ENCODE peak calls at places on chromosomes 4 and X, in seven cellular contexts. One of them, this sample, is unnamed.

GRCh38 chrX:124401696-124402095 is 55.3 kb downstream of the SH2D1A start:
- DNase-seq in HFFc6: no peak
- DNase-seq in ELR: no peak
- DNase-seq in stimulated activated CD8-positive, alpha-beta memory T cell treated with anti-CD3 and anti-CD28 coated beads, Interleukin-7, amount 100 ng/mL, for 1 hour: no peak
- DNase-seq in SW480: no peak
- DNase-seq in naive thymus-derived CD4-positive, alpha-beta T cell: no peak
- DNase-seq in SJSA1: no peak
- DNase-seq in this sample: no peak

GRCh38 chr4:6493668-6494304 is 21.4 kb upstream of the PPP2R2C start:
- DNase-seq in SW480: peak; percentile 15
- DNase-seq in naive thymus-derived CD4-positive, alpha-beta T cell: no peak
- DNase-seq in stimulated activated CD8-positive, alpha-beta memory T cell treated with anti-CD3 and anti-CD28 coated beads, Interleukin-7, amount 100 ng/mL, for 1 hour: no peak
- DNase-seq in SJSA1: no peak
- DNase-seq in ELR: no peak
- DNase-seq in HFFc6: peak; percentile 29
- DNase-seq in this sample: no peak

GRCh38 chr4:87932718-87933136 is 42.8 kb upstream of the SPP1 start:
- DNase-seq in HFFc6: no peak
- DNase-seq in naive thymus-derived CD4-positive, alpha-beta T cell: no peak
- DNase-seq in ELR: peak; percentile 5
- DNase-seq in SJSA1: no peak
- DNase-seq in stimulated activated CD8-positive, alpha-beta memory T cell treated with anti-CD3 and anti-CD28 coated beads, Interleukin-7, amount 100 ng/mL, for 1 hour: no peak
- DNase-seq in SW480: no peak
- DNase-seq in this sample: no peak

GRCh38 chrX:72609313-72609712 is 36.7 kb upstream of the HDAC8 start:
- DNase-seq in HFFc6: no peak
- DNase-seq in SJSA1: no peak
- DNase-seq in stimulated activated CD8-positive, alpha-beta memory T cell treated with anti-CD3 and anti-CD28 coated beads, Interleukin-7, amount 100 ng/mL, for 1 hour: no peak
- DNase-seq in ELR: peak; percentile 31
- DNase-seq in naive thymus-derived CD4-positive, alpha-beta T cell: no peak
- DNase-seq in SW480: peak; percentile 8
- DNase-seq in this sample: no peak

GRCh38 chr4:153919667-153920066 is 130.8 kb upstream of the SFRP2 start:
- DNase-seq in HFFc6: no peak
- DNase-seq in ELR: no peak
- DNase-seq in SJSA1: no peak
- DNase-seq in stimulated activated CD8-positive, alpha-beta memory T cell treated with anti-CD3 and anti-CD28 coated beads, Interleukin-7, amount 100 ng/mL, for 1 hour: no peak
- DNase-seq in naive thymus-derived CD4-positive, alpha-beta T cell: no peak
- DNase-seq in SW480: no peak
- DNase-seq in this sample: no peak

GRCh38 chrX:49754238-49754857 is 58.6 kb upstream of the PAGE1 start:
- DNase-seq in HFFc6: no peak
- DNase-seq in stimulated activated CD8-positive, alpha-beta memory T cell treated with anti-CD3 and anti-CD28 coated beads, Interleukin-7, amount 100 ng/mL, for 1 hour: no peak
- DNase-seq in SJSA1: peak; percentile 36
- DNase-seq in naive thymus-derived CD4-positive, alpha-beta T cell: peak; percentile 21
- DNase-seq in SW480: peak; percentile 37
- DNase-seq in ELR: peak; percentile 19
- DNase-seq in this sample: peak; percentile 2

GRCh38 chr4:126916626-126917140 is 716.1 kb upstream of the INTU start:
- DNase-seq in HFFc6: peak; percentile 65
- DNase-seq in naive thymus-derived CD4-positive, alpha-beta T cell: no peak
- DNase-seq in ELR: peak; percentile 69
- DNase-seq in SW480: no peak
- DNase-seq in stimulated activated CD8-positive, alpha-beta memory T cell treated with anti-CD3 and anti-CD28 coated beads, Interleukin-7, amount 100 ng/mL, for 1 hour: no peak
- DNase-seq in SJSA1: no peak
- DNase-seq in this sample: no peak

GRCh38 chrX:71846429-71846828 is 64.2 kb upstream of the NHSL2 start:
- DNase-seq in SW480: peak; percentile 46
- DNase-seq in ELR: peak; percentile 81
- DNase-seq in SJSA1: no peak
- DNase-seq in stimulated activated CD8-positive, alpha-beta memory T cell treated with anti-CD3 and anti-CD28 coated beads, Interleukin-7, amount 100 ng/mL, for 1 hour: no peak
- DNase-seq in HFFc6: peak; percentile 22
- DNase-seq in naive thymus-derived CD4-positive, alpha-beta T cell: no peak
- DNase-seq in this sample: no peak

GRCh38 chr4:182839256-182839655 is 77.9 kb downstream of the DCTD start:
- DNase-seq in HFFc6: no peak
- DNase-seq in SJSA1: no peak
- DNase-seq in naive thymus-derived CD4-positive, alpha-beta T cell: no peak
- DNase-seq in ELR: no peak
- DNase-seq in SW480: no peak
- DNase-seq in stimulated activated CD8-positive, alpha-beta memory T cell treated with anti-CD3 and anti-CD28 coated beads, Interleukin-7, amount 100 ng/mL, for 1 hour: no peak
- DNase-seq in this sample: no peak

GRCh38 chr4:145083891-145084640 is 13.9 kb downstream of the ANAPC10 start:
- DNase-seq in SW480: peak; percentile 67
- DNase-seq in stimulated activated CD8-positive, alpha-beta memory T cell treated with anti-CD3 and anti-CD28 coated beads, Interleukin-7, amount 100 ng/mL, for 1 hour: no peak
- DNase-seq in SJSA1: no peak
- DNase-seq in ELR: peak; percentile 45
- DNase-seq in HFFc6: no peak
- DNase-seq in naive thymus-derived CD4-positive, alpha-beta T cell: no peak
- DNase-seq in this sample: no peak

GRCh38 chrX:24100713-24101112 is 46.0 kb downstream of the EIF2S3 start:
- DNase-seq in HFFc6: peak; percentile 25
- DNase-seq in SW480: no peak
- DNase-seq in ELR: peak; percentile 65
- DNase-seq in naive thymus-derived CD4-positive, alpha-beta T cell: no peak
- DNase-seq in stimulated activated CD8-positive, alpha-beta memory T cell treated with anti-CD3 and anti-CD28 coated beads, Interleukin-7, amount 100 ng/mL, for 1 hour: no peak
- DNase-seq in SJSA1: no peak
- DNase-seq in this sample: no peak

GRCh38 chr4:5467111-5467510 is 241.2 kb downstream of the EVC2 start:
- DNase-seq in HFFc6: no peak
- DNase-seq in stimulated activated CD8-positive, alpha-beta memory T cell treated with anti-CD3 and anti-CD28 coated beads, Interleukin-7, amount 100 ng/mL, for 1 hour: no peak
- DNase-seq in SJSA1: no peak
- DNase-seq in SW480: no peak
- DNase-seq in ELR: no peak
- DNase-seq in naive thymus-derived CD4-positive, alpha-beta T cell: no peak
- DNase-seq in this sample: no peak

GRCh38 chrX:13717697-13718483 is 16.5 kb downstream of the TRAPPC2 start:
- DNase-seq in ELR: no peak
- DNase-seq in SW480: no peak
- DNase-seq in SJSA1: no peak
- DNase-seq in stimulated activated CD8-positive, alpha-beta memory T cell treated with anti-CD3 and anti-CD28 coated beads, Interleukin-7, amount 100 ng/mL, for 1 hour: no peak
- DNase-seq in naive thymus-derived CD4-positive, alpha-beta T cell: no peak
- DNase-seq in HFFc6: no peak
- DNase-seq in this sample: no peak

GRCh38 chr4:8306511-8307021 is 37.0 kb downstream of the HTRA3 start:
- DNase-seq in HFFc6: no peak
- DNase-seq in naive thymus-derived CD4-positive, alpha-beta T cell: no peak
- DNase-seq in SJSA1: no peak
- DNase-seq in stimulated activated CD8-positive, alpha-beta memory T cell treated with anti-CD3 and anti-CD28 coated beads, Interleukin-7, amount 100 ng/mL, for 1 hour: no peak
- DNase-seq in ELR: no peak
- DNase-seq in SW480: no peak
- DNase-seq in this sample: no peak

GRCh38 chrX:68186552-68187262 is 246.6 kb downstream of the OPHN1 start:
- DNase-seq in HFFc6: no peak
- DNase-seq in SW480: peak; percentile 3
- DNase-seq in stimulated activated CD8-positive, alpha-beta memory T cell treated with anti-CD3 and anti-CD28 coated beads, Interleukin-7, amount 100 ng/mL, for 1 hour: no peak
- DNase-seq in SJSA1: no peak
- DNase-seq in naive thymus-derived CD4-positive, alpha-beta T cell: no peak
- DNase-seq in ELR: peak; percentile 68
- DNase-seq in this sample: no peak

GRCh38 chr4:102761478-102761790 is 666 bp upstream of the MANBA start:
- DNase-seq in SW480: peak; percentile 11
- DNase-seq in naive thymus-derived CD4-positive, alpha-beta T cell: no peak
- DNase-seq in ELR: peak; percentile 31
- DNase-seq in stimulated activated CD8-positive, alpha-beta memory T cell treated with anti-CD3 and anti-CD28 coated beads, Interleukin-7, amount 100 ng/mL, for 1 hour: no peak
- DNase-seq in HFFc6: no peak
- DNase-seq in SJSA1: no peak
- DNase-seq in this sample: no peak

GRCh38 chrX:152901816-152902501 is 4.1 kb downstream of the ZNF185 start:
- DNase-seq in ELR: no peak
- DNase-seq in SJSA1: no peak
- DNase-seq in stimulated activated CD8-positive, alpha-beta memory T cell treated with anti-CD3 and anti-CD28 coated beads, Interleukin-7, amount 100 ng/mL, for 1 hour: no peak
- DNase-seq in HFFc6: no peak
- DNase-seq in SW480: no peak
- DNase-seq in naive thymus-derived CD4-positive, alpha-beta T cell: no peak
- DNase-seq in this sample: no peak

GRCh38 chr4:53863163-53863562 is 201.2 kb downstream of the CHIC2 start:
- DNase-seq in HFFc6: no peak
- DNase-seq in stimulated activated CD8-positive, alpha-beta memory T cell treated with anti-CD3 and anti-CD28 coated beads, Interleukin-7, amount 100 ng/mL, for 1 hour: no peak
- DNase-seq in SJSA1: no peak
- DNase-seq in ELR: no peak
- DNase-seq in SW480: no peak
- DNase-seq in naive thymus-derived CD4-positive, alpha-beta T cell: no peak
- DNase-seq in this sample: no peak

GRCh38 chrX:47814853-47815252 is 21.8 kb upstream of the ZNF81 start:
- DNase-seq in SW480: no peak
- DNase-seq in SJSA1: no peak
- DNase-seq in ELR: no peak
- DNase-seq in HFFc6: no peak
- DNase-seq in stimulated activated CD8-positive, alpha-beta memory T cell treated with anti-CD3 and anti-CD28 coated beads, Interleukin-7, amount 100 ng/mL, for 1 hour: no peak
- DNase-seq in naive thymus-derived CD4-positive, alpha-beta T cell: no peak
- DNase-seq in this sample: no peak

GRCh38 chr4:116881077-116881476 is 204.3 kb downstream of the TRAM1L1 start:
- DNase-seq in stimulated activated CD8-positive, alpha-beta memory T cell treated with anti-CD3 and anti-CD28 coated beads, Interleukin-7, amount 100 ng/mL, for 1 hour: no peak
- DNase-seq in HFFc6: no peak
- DNase-seq in SW480: no peak
- DNase-seq in SJSA1: no peak
- DNase-seq in naive thymus-derived CD4-positive, alpha-beta T cell: no peak
- DNase-seq in ELR: no peak
- DNase-seq in this sample: no peak

GRCh38 chr4:122706511-122706910 is 26.0 kb upstream of the BBS12 start:
- DNase-seq in SW480: no peak
- DNase-seq in ELR: no peak
- DNase-seq in HFFc6: no peak
- DNase-seq in naive thymus-derived CD4-positive, alpha-beta T cell: no peak
- DNase-seq in stimulated activated CD8-positive, alpha-beta memory T cell treated with anti-CD3 and anti-CD28 coated beads, Interleukin-7, amount 100 ng/mL, for 1 hour: no peak
- DNase-seq in SJSA1: no peak
- DNase-seq in this sample: no peak

GRCh38 chr4:3318561-3319021 is 25.8 kb downstream of the RGS12 start:
- DNase-seq in ELR: no peak
- DNase-seq in SW480: no peak
- DNase-seq in stimulated activated CD8-positive, alpha-beta memory T cell treated with anti-CD3 and anti-CD28 coated beads, Interleukin-7, amount 100 ng/mL, for 1 hour: no peak
- DNase-seq in SJSA1: no peak
- DNase-seq in naive thymus-derived CD4-positive, alpha-beta T cell: no peak
- DNase-seq in HFFc6: no peak
- DNase-seq in this sample: no peak

GRCh38 chrX:53263597-53264094 is 17.7 kb downstream of the IQSEC2 start:
- DNase-seq in SJSA1: peak; percentile 77
- DNase-seq in stimulated activated CD8-positive, alpha-beta memory T cell treated with anti-CD3 and anti-CD28 coated beads, Interleukin-7, amount 100 ng/mL, for 1 hour: no peak
- DNase-seq in ELR: peak; percentile 89
- DNase-seq in naive thymus-derived CD4-positive, alpha-beta T cell: peak; percentile 32
- DNase-seq in HFFc6: peak; percentile 81
- DNase-seq in SW480: peak; percentile 84
- DNase-seq in this sample: no peak

GRCh38 chrX:97267916-97268680 is 384.4 kb downstream of the RPA4 start:
- DNase-seq in SJSA1: no peak
- DNase-seq in stimulated activated CD8-positive, alpha-beta memory T cell treated with anti-CD3 and anti-CD28 coated beads, Interleukin-7, amount 100 ng/mL, for 1 hour: no peak
- DNase-seq in SW480: no peak
- DNase-seq in ELR: no peak
- DNase-seq in HFFc6: no peak
- DNase-seq in naive thymus-derived CD4-positive, alpha-beta T cell: no peak
- DNase-seq in this sample: no peak

GRCh38 chr4:69321153-69321729 is 41.0 kb downstream of the UGT2B28 start:
- DNase-seq in ELR: no peak
- DNase-seq in SJSA1: no peak
- DNase-seq in stimulated activated CD8-positive, alpha-beta memory T cell treated with anti-CD3 and anti-CD28 coated beads, Interleukin-7, amount 100 ng/mL, for 1 hour: no peak
- DNase-seq in SW480: no peak
- DNase-seq in HFFc6: no peak
- DNase-seq in naive thymus-derived CD4-positive, alpha-beta T cell: no peak
- DNase-seq in this sample: no peak